ENCODE peak calls at places on chromosomes 2 and 18, in nine cellular contexts. L is Calu3; R is activated T-cell treated with anti-CD3 and anti-CD28 coated beads for 1 hour; X is AG08395; I is stimulated activated CD4-positive, alpha-beta T cell treated with anti-CD3 and anti-CD28 coated beads, Interleukin-4, amount 100 ng/mL, for 4 hours; J is stimulated activated CD8-positive, alpha-beta memory T cell treated with anti-CD3 and anti-CD28 coated beads, Interleukin-15, amount 100 ng/mL, for 4 hours; H is esophagus squamous epithelium; G is stomach; N is tibial artery. W is an unnamed sample.

GRCh38 chr2:234166521-234166920 is 116.0 kb downstream of the SPP2 start:
- DNase-seq in L (no peak), R (no peak), X (no peak), I (no peak), J (no peak), H (no peak), G (no peak), N (no peak), W (no peak)

GRCh38 chr2:11746807-11747459 is 501 bp downstream of the LPIN1 start:
- DNase-seq in L (no peak), R (no peak), X (no peak), I (no peak), J (no peak), H (no peak), G (peak), N (no peak), W (no peak)

GRCh38 chr18:46622451-46622850 is 34.6 kb downstream of the LOXHD1 start:
- DNase-seq in L (no peak), R (no peak), X (no peak), I (no peak), J (no peak), H (no peak), G (no peak), N (no peak), W (no peak)

GRCh38 chr2:201175971-201176570 is 6.9 kb upstream of the CASP10 start:
- DNase-seq in L (peak), R (no peak), X (no peak), I (no peak), J (no peak), H (no peak), G (peak), N (no peak), W (no peak)

GRCh38 chr2:239154971-239155805 is 245.6 kb downstream of the HDAC4 start:
- DNase-seq in L (no peak), R (no peak), X (no peak), I (no peak), J (no peak), H (no peak), G (peak), N (peak), W (no peak)

GRCh38 chr2:23492941-23493340 is 108.0 kb downstream of the KLHL29 start:
- DNase-seq in L (no peak), R (no peak), X (no peak), I (no peak), J (no peak), H (no peak), G (no peak), N (no peak), W (no peak)

GRCh38 chr18:46482831-46483230 is 174.2 kb downstream of the LOXHD1 start:
- DNase-seq in L (no peak), R (no peak), X (no peak), I (no peak), J (no peak), H (no peak), G (no peak), N (no peak), W (no peak)

GRCh38 chr2:84815146-84815545 is 65.7 kb downstream of the TRABD2A start:
- DNase-seq in L (no peak), R (no peak), X (peak), I (no peak), J (no peak), H (no peak), G (no peak), N (no peak), W (no peak)

GRCh38 chr2:74553892-74554820 is at the start of the genes DOK1 and LOXL3:
- DNase-seq in L (peak), R (peak), X (peak), I (peak), J (peak), H (peak), G (peak), N (peak), W (peak)

GRCh38 chr2:239792649-239793010 is 232.5 kb downstream of the NDUFA10 start:
- DNase-seq in L (no peak), R (no peak), X (no peak), I (no peak), J (no peak), H (no peak), G (peak), N (peak), W (no peak)

GRCh38 chr2:9565436-9566153 is 10.0 kb upstream of the ADAM17 start:
- DNase-seq in L (peak), R (no peak), X (peak), I (no peak), J (no peak), H (no peak), G (peak), N (peak), W (no peak)

GRCh38 chr2:145283131-145283530 is 763.2 kb upstream of the ZEB2 start:
- DNase-seq in L (no peak), R (no peak), X (no peak), I (no peak), J (no peak), H (no peak), G (no peak), N (no peak), W (no peak)

GRCh38 chr2:120910956-120911951 is 175.6 kb downstream of the GLI2 start:
- DNase-seq in L (peak), R (no peak), X (peak), I (no peak), J (no peak), H (no peak), G (no peak), N (no peak), W (no peak)

GRCh38 chr2:15941970-15942710 is 1.8 kb downstream of the MYCN start:
- DNase-seq in L (no peak), R (no peak), X (no peak), I (peak), J (no peak), H (no peak), G (peak), N (no peak), W (no peak)

W was measured in activated naive CD4-positive, alpha-beta T cell treated with anti-CD3 and anti-CD28 coated beads, Interleukin-2, amount 50 U/mL, for 72 hours.